ENCODE peak calls at places on chromosomes 12 and 14, in four cellular contexts. C, U, H and I are unnamed samples.
A peak's percentile ranks its signal among the peaks of the same experiment; 100 is the strongest.

GRCh38 chr14:34501004-34501580 is 38.4 kb downstream of the EAPP start:
- DNase-seq in H (no peak), C (no peak), U (no peak), I (no peak)

GRCh38 chr12:113232787-113233585 is 11.7 kb downstream of the TPCN1 start:
- DNase-seq in C (peak; percentile 38), U (no peak), H (peak; percentile 69), I (no peak)

GRCh38 chr12:78284417-78284816 is 453.7 kb downstream of the NAV3 start:
- DNase-seq in H (no peak), C (no peak), U (no peak), I (no peak)

GRCh38 chr12:2944401-2945047 is 14.7 kb upstream of the TEAD4 start:
- DNase-seq in U (peak; percentile 33), H (peak; percentile 6), C (peak; percentile 56), I (peak; percentile 50)

GRCh38 chr14:74584966-74585365 is 27.1 kb downstream of the LTBP2 start:
- DNase-seq in H (no peak), U (no peak), C (no peak), I (no peak)

GRCh38 chr14:22549981-22550670 is 38.9 kb downstream of the DAD1 start:
- DNase-seq in H (peak; percentile 73), U (no peak), C (peak; percentile 61), I (no peak)

GRCh38 chr14:58717821-58718220 is 80.1 kb downstream of the DACT1 start:
- DNase-seq in U (no peak), H (no peak), C (no peak), I (no peak)

GRCh38 chr12:42326466-42327226 is 679 bp downstream of the PPHLN1 start:
- DNase-seq in U (no peak), H (peak; percentile 30), C (no peak), I (no peak)

GRCh38 chr14:26860111-26860510 is 262.3 kb upstream of the NOVA1 start:
- DNase-seq in C (no peak), H (no peak), U (no peak), I (no peak)

GRCh38 chr14:74616507-74616906 is 4.5 kb upstream of the LTBP2 start:
- DNase-seq in C (no peak), H (no peak), U (no peak), I (no peak)

GRCh38 chr12:27973487-27973890 is 956 bp upstream of the PTHLH start:
- DNase-seq in C (no peak), H (no peak), U (no peak), I (no peak)

GRCh38 chr12:53005215-53005985 is 856 bp upstream of the EIF4B start:
- DNase-seq in U (peak; percentile 6), H (no peak), C (no peak), I (no peak)

GRCh38 chr14:20857630-20858261 is 33.4 kb upstream of the RNASE3 start:
- DNase-seq in C (peak; percentile 65), H (peak; percentile 59), U (peak; percentile 78), I (peak; percentile 65)

GRCh38 chr12:80708535-80709328 is 1.3 kb downstream of the MYF6 start:
- DNase-seq in U (no peak), H (no peak), C (no peak), I (no peak)

GRCh38 chr14:43894534-43894933 is 612.5 kb downstream of the FSCB start:
- DNase-seq in C (no peak), H (no peak), U (no peak), I (no peak)